ENCODE peak calls at places on chromosomes 3 and 15, in eight cellular contexts. X is SK-N-SH; B is kidney; E is CD8-positive, alpha-beta memory T cell; H is upper lobe of left lung; P is esophagus squamous epithelium; K is HCT116; D is PC-3. Y is an unnamed sample. For H3K9me3, the result is how much of the 10 kb centered on the place peaks cover.

GRCh38 chr15:42118650-42119531 is 24.5 kb upstream of the PLA2G4D start:
- DNase-seq in P (no peak), H (no peak), B (no peak), E (no peak), D (peak), X (no peak), K (no peak), Y (no peak)

GRCh38 chr15:58069008-58069407 is 3.5 kb upstream of the ALDH1A2 start:
- DNase-seq in D (no peak), E (no peak), K (no peak), H (no peak), B (no peak), P (no peak), X (no peak), Y (no peak)

GRCh38 chr3:24678441-24678865 is 183.8 kb upstream of the THRB start:
- DNase-seq in E (peak), B (no peak), K (no peak), D (peak), X (no peak), H (no peak), P (no peak), Y (no peak)

GRCh38 chr15:29726553-29726952 is 95.7 kb downstream of the TJP1 start:
- DNase-seq in E (no peak), K (no peak), H (no peak), B (no peak), X (no peak), P (no peak), D (no peak), Y (no peak)

GRCh38 chr3:55180936-55181535 is 253.2 kb upstream of the LRTM1 start:
- DNase-seq in B (no peak), K (no peak), H (no peak), X (peak), D (peak), E (no peak), P (no peak), Y (peak)

GRCh38 chr3:192207661-192208060 is 519.7 kb downstream of the FGF12 start:
- DNase-seq in K (no peak), E (no peak), X (no peak), P (no peak), H (no peak), B (no peak), D (no peak), Y (no peak)

GRCh38 chr3:52195823-52196331 is 2.1 kb upstream of the ALAS1 start:
- DNase-seq in H (no peak), X (no peak), P (no peak), B (no peak), E (no peak), D (peak), K (no peak), Y (no peak)

GRCh38 chr15:69489101-69489571 is 36.5 kb downstream of the RPLP1 start:
- DNase-seq in K (no peak), X (no peak), E (no peak), P (no peak), B (no peak), D (peak), H (no peak), Y (no peak)

GRCh38 chr15:101043011-101043410 is 123.9 kb downstream of the LRRK1 start:
- DNase-seq in D (no peak), P (no peak), X (no peak), H (no peak), E (no peak), B (peak), K (no peak), Y (no peak)

GRCh38 chr15:87200149-87200548 is 1056.4 kb downstream of the NTRK3 start:
- DNase-seq in B (no peak), E (no peak), K (no peak), H (no peak), X (no peak), D (no peak), P (no peak), Y (no peak)
- H3K9me3 ChIP-seq in B (under half), E (under half), K (under half), H (under half), X (under half), D (under half), P (under half), Y (under half)

DNA sequence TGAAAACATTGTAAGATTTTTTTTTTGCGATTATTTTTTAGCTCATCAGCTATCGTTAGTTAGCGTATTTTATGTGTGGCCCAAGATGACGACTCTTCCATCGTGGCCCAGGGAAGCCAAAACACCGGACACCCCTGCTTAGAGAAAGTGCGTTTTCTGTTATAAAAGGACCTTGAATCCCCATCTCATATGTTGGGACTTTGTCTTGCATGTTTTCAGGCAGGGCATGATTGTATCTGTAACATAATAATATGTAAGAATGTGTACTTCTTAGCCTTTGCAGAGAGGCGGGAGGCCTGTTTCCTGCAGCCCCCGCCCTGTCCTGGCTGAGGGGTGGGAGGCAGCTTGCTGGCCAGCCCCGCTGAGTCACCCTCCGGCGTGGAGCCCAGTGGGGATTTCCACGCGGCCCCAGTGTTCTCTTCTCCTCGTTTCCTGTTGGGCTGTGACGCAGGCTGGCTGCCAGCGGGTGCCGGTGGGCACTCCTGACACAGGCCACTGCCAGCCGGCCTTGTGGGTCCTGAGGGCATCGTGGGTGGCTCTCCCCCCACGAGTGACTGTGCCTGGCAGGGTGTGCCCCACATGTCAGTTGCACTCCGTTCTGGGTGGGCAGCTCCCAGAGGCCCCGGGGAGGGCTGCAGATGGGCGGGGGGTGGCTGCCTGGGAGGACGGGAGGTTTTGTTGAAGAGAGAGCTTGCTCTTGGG is 55.6 kb downstream of the SMAD3 start:
- DNase-seq in E (peak), H (peak), K (no peak), X (peak), B (peak), D (peak), P (peak), Y (no peak)
- H3K9me3 ChIP-seq in E (under half), H (under half), K (under half), X (under half), B (under half), D (under half), P (under half), Y (under half)

GRCh38 chr3:31488475-31489017 is 44.2 kb upstream of the STT3B start:
- DNase-seq in K (no peak), B (no peak), X (no peak), E (no peak), D (no peak), P (no peak), H (no peak), Y (no peak)
- H3K9me3 ChIP-seq in K (under half), B (under half), X (under half), E (under half), D (under half), P (under half), H (under half), Y (under half)

GRCh38 chr3:128922804-128923459 is 43.5 kb downstream of the ACAD9 start:
- DNase-seq in D (no peak), K (no peak), P (no peak), H (no peak), B (no peak), E (peak), X (no peak), Y (no peak)
- H3K9me3 ChIP-seq in D (under half), K (under half), P (under half), H (under half), B (under half), E (under half), X (under half), Y (under half)

DNA sequence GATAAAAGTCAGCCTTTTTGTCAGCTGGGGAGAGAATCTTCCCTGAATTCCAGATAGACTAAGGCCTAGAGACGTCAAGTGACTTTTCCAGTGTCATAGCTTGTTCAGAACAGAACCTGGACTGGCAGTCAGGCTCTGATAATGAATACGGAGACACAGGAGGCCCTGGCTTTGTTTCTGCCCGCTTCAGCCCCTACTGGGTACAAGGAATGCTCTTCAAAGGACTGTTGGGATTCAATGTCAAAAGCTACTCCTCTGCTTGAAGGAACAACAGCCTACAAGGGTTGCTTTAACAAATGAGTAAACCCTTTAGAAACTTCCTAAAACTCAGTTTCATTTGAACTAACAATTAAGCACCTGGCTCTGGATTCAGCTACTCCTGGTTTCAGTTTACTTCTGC is 412.3 kb downstream of the OXSM start:
- DNase-seq in D (no peak), X (no peak), H (no peak), P (no peak), K (no peak), E (no peak), B (no peak), Y (no peak)
- H3K9me3 ChIP-seq in D (under half), X (under half), H (under half), P (under half), K (under half), E (under half), B (under half), Y (under half)

GRCh38 chr15:27089233-27089586 is 118.2 kb downstream of the GABRG3 start:
- DNase-seq in E (no peak), K (no peak), H (no peak), X (no peak), D (no peak), B (no peak), P (no peak), Y (no peak)

GRCh38 chr15:27086800-27087199 is 115.8 kb downstream of the GABRG3 start:
- DNase-seq in E (no peak), K (no peak), H (no peak), P (no peak), X (no peak), B (no peak), D (no peak), Y (no peak)

GRCh38 chr15:27089676-27090075 is 118.7 kb downstream of the GABRG3 start:
- DNase-seq in X (no peak), H (no peak), B (no peak), K (no peak), D (no peak), P (no peak), E (no peak), Y (no peak)

GRCh38 chr15:27087651-27088583 is 116.9 kb downstream of the GABRG3 start:
- DNase-seq in P (no peak), D (no peak), K (no peak), X (no peak), E (no peak), H (peak), B (no peak), Y (no peak)

GRCh38 chr15:27088584-27089232 is 117.7 kb downstream of the GABRG3 start:
- DNase-seq in P (no peak), D (no peak), E (no peak), X (no peak), H (no peak), K (no peak), B (no peak), Y (no peak)
- H3K9me3 ChIP-seq in P (under half), D (under half), E (under half), X (under half), H (under half), K (under half), B (under half), Y (under half)

GRCh38 chr3:184778426-184779332 is 33.3 kb upstream of the VPS8 start:
- DNase-seq in K (no peak), E (no peak), H (peak), X (no peak), P (no peak), B (no peak), D (no peak), Y (no peak)
- H3K9me3 ChIP-seq in K (under half), E (under half), H (under half), X (under half), P (under half), B (under half), D (under half), Y (under half)

GRCh38 chr15:22240951-22241350 is 160.6 kb downstream of the OR4M2 start:
- DNase-seq in E (no peak), P (no peak), H (no peak), D (no peak), B (no peak), X (no peak), K (no peak), Y (no peak)
- H3K9me3 ChIP-seq in E (under half), P (under half), H (under half), D (under half), B (under half), X (under half), K (under half), Y (under half)

GRCh38 chr15:52782514-52782913 is 7.6 kb downstream of the ONECUT1 start:
- DNase-seq in B (no peak), X (no peak), H (no peak), K (no peak), E (no peak), P (no peak), D (no peak), Y (no peak)

GRCh38 chr15:52783929-52784798 is 6.0 kb downstream of the ONECUT1 start:
- DNase-seq in B (peak), X (peak), K (no peak), H (peak), P (no peak), E (peak), D (no peak), Y (no peak)

GRCh38 chr15:52785672-52786406 is 4.3 kb downstream of the ONECUT1 start:
- DNase-seq in X (no peak), H (no peak), E (no peak), D (no peak), B (no peak), K (no peak), P (no peak), Y (no peak)

GRCh38 chr15:52784799-52785671 is 5.1 kb downstream of the ONECUT1 start:
- DNase-seq in D (no peak), H (peak), E (no peak), P (no peak), K (no peak), X (no peak), B (peak), Y (no peak)

GRCh38 chr15:52783191-52783829 is 6.8 kb downstream of the ONECUT1 start:
- DNase-seq in D (no peak), E (no peak), H (peak), P (no peak), X (no peak), K (no peak), B (no peak), Y (no peak)
- H3K9me3 ChIP-seq in D (under half), E (under half), H (under half), P (under half), X (under half), K (under half), B (under half), Y (under half)

DNA sequence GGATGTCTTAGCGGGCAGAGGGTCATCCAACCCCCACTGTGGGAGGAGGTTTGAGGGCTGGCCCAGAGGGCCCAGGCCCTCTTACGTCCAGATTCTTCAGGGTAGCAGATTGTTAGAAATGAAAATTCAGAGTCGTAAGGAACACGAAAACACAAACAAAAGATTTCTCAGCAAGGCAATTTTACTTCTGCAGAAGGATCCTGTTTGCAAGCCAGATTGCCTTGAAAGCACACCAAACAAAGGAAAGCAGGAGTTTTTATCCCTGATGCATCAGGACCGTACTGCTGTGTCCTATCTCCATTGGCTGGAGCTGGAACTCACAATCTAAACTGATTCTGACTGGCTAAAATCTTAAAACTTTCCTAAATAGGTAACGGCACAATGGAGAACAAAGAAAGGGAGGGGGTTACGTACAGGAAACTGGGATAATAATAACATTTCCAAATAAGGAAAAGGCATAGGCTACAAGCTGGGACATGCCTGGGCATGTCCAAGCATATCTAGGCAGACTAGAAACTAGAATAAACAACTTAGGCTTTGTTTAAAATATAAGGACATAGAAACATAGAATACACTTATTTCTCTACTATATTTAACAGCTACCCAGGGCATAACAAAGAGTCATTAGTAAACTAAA is 97.3 kb upstream of the C2CD4B start:
- DNase-seq in E (no peak), H (no peak), X (no peak), K (no peak), D (no peak), P (no peak), B (no peak), Y (no peak)
- H3K9me3 ChIP-seq in E (under half), H (under half), X (under half), K (under half), D (under half), P (under half), B (under half), Y (under half)

Y was measured in SK-N-MC.